ENCODE peak calls at places on chromosomes 3 and 15, in nine cellular contexts. One of them, this sample, is unnamed.
A peak's percentile ranks its signal among the peaks of the same experiment; 100 is the strongest.

GRCh38 chr3:131541288-131541687 is 38.5 kb upstream of the MRPL3 start:
- DNase-seq in aorta: no peak
- DNase-seq in CD4-positive, CD25-positive, alpha-beta regulatory T cell: no peak
- DNase-seq in tibial artery: no peak
- DNase-seq in IMR-90: no peak
- DNase-seq in ovary: no peak
- DNase-seq in A673: no peak
- DNase-seq in A549: no peak
- DNase-seq in K562: no peak
- DNase-seq in this sample: no peak

GRCh38 chr3:24299236-24299635 is 195.4 kb downstream of the THRB start:
- DNase-seq in aorta: no peak
- DNase-seq in CD4-positive, CD25-positive, alpha-beta regulatory T cell: no peak
- DNase-seq in tibial artery: no peak
- DNase-seq in IMR-90: no peak
- DNase-seq in ovary: no peak
- DNase-seq in A673: no peak
- DNase-seq in A549: no peak
- DNase-seq in K562: no peak
- DNase-seq in this sample: no peak

GRCh38 chr15:66014639-66015182 is 145.4 kb downstream of the RAB11A start:
- DNase-seq in aorta: no peak
- DNase-seq in CD4-positive, CD25-positive, alpha-beta regulatory T cell: no peak
- DNase-seq in tibial artery: no peak
- DNase-seq in IMR-90: no peak
- DNase-seq in ovary: no peak
- DNase-seq in A673: no peak
- DNase-seq in A549: no peak
- DNase-seq in K562: no peak
- DNase-seq in this sample: no peak

GRCh38 chr3:23461069-23461468 is 257.9 kb downstream of the UBE2E2 start:
- DNase-seq in aorta: no peak
- DNase-seq in CD4-positive, CD25-positive, alpha-beta regulatory T cell: no peak
- DNase-seq in tibial artery: no peak
- DNase-seq in IMR-90: peak; percentile 15
- DNase-seq in ovary: no peak
- DNase-seq in A673: no peak
- DNase-seq in A549: no peak
- DNase-seq in K562: no peak
- DNase-seq in this sample: no peak

GRCh38 chr3:133853063-133853924 is 42.4 kb downstream of the RAB6B start:
- DNase-seq in aorta: no peak
- DNase-seq in CD4-positive, CD25-positive, alpha-beta regulatory T cell: no peak
- DNase-seq in tibial artery: no peak
- DNase-seq in IMR-90: no peak
- DNase-seq in ovary: no peak
- DNase-seq in A673: no peak
- DNase-seq in A549: no peak
- DNase-seq in K562: no peak
- DNase-seq in this sample: no peak

GRCh38 chr3:126746395-126747177 is 42.5 kb downstream of the CHCHD6 start:
- DNase-seq in aorta: peak; percentile 79
- DNase-seq in CD4-positive, CD25-positive, alpha-beta regulatory T cell: no peak
- DNase-seq in tibial artery: no peak
- DNase-seq in IMR-90: peak; percentile 74
- DNase-seq in ovary: no peak
- DNase-seq in A673: no peak
- DNase-seq in A549: peak; percentile 21
- DNase-seq in K562: peak; percentile 34
- DNase-seq in this sample: peak; percentile 72

GRCh38 chr3:147390589-147391569 is 15.5 kb downstream of the ZIC4 start:
- DNase-seq in aorta: no peak
- DNase-seq in CD4-positive, CD25-positive, alpha-beta regulatory T cell: no peak
- DNase-seq in tibial artery: no peak
- DNase-seq in IMR-90: no peak
- DNase-seq in ovary: no peak
- DNase-seq in A673: no peak
- DNase-seq in A549: no peak
- DNase-seq in K562: no peak
- DNase-seq in this sample: no peak

GRCh38 chr15:25236143-25236860 is 202.5 kb downstream of the UBE3A start:
- DNase-seq in aorta: peak; percentile 42
- DNase-seq in CD4-positive, CD25-positive, alpha-beta regulatory T cell: no peak
- DNase-seq in tibial artery: no peak
- DNase-seq in IMR-90: no peak
- DNase-seq in ovary: no peak
- DNase-seq in A673: no peak
- DNase-seq in A549: no peak
- DNase-seq in K562: no peak
- DNase-seq in this sample: no peak

GRCh38 chr15:99481831-99482230 is 84.0 kb upstream of the MEF2A start:
- DNase-seq in aorta: no peak
- DNase-seq in CD4-positive, CD25-positive, alpha-beta regulatory T cell: no peak
- DNase-seq in tibial artery: no peak
- DNase-seq in IMR-90: no peak
- DNase-seq in ovary: no peak
- DNase-seq in A673: no peak
- DNase-seq in A549: no peak
- DNase-seq in K562: no peak
- DNase-seq in this sample: no peak

GRCh38 chr15:24878153-24878552 is 76.6 kb upstream of the SNRPN start:
- DNase-seq in aorta: peak; percentile 78
- DNase-seq in CD4-positive, CD25-positive, alpha-beta regulatory T cell: no peak
- DNase-seq in tibial artery: no peak
- DNase-seq in IMR-90: peak; percentile 61
- DNase-seq in ovary: peak; percentile 47
- DNase-seq in A673: no peak
- DNase-seq in A549: no peak
- DNase-seq in K562: no peak
- DNase-seq in this sample: peak; percentile 27

GRCh38 chr15:52247032-52247431 is 48.6 kb downstream of the MYO5C start:
- DNase-seq in aorta: no peak
- DNase-seq in CD4-positive, CD25-positive, alpha-beta regulatory T cell: no peak
- DNase-seq in tibial artery: no peak
- DNase-seq in IMR-90: peak; percentile 72
- DNase-seq in ovary: no peak
- DNase-seq in A673: no peak
- DNase-seq in A549: no peak
- DNase-seq in K562: no peak
- DNase-seq in this sample: no peak

GRCh38 chr15:78438595-78439285 is 724 bp downstream of the IREB2 start:
- DNase-seq in aorta: no peak
- DNase-seq in CD4-positive, CD25-positive, alpha-beta regulatory T cell: peak; percentile 8
- DNase-seq in tibial artery: no peak
- DNase-seq in IMR-90: no peak
- DNase-seq in ovary: no peak
- DNase-seq in A673: peak; percentile 44
- DNase-seq in A549: peak; percentile 43
- DNase-seq in K562: peak; percentile 48
- DNase-seq in this sample: peak; percentile 61

GRCh38 chr3:107068980-107069379 is 308.3 kb upstream of the CCDC54 start:
- DNase-seq in aorta: no peak
- DNase-seq in CD4-positive, CD25-positive, alpha-beta regulatory T cell: no peak
- DNase-seq in tibial artery: no peak
- DNase-seq in IMR-90: peak; percentile 83
- DNase-seq in ovary: no peak
- DNase-seq in A673: peak; percentile 94
- DNase-seq in A549: no peak
- DNase-seq in K562: no peak
- DNase-seq in this sample: no peak

GRCh38 chr15:83108266-83109219 is 1.1 kb downstream of the TM6SF1 start:
- DNase-seq in aorta: peak; percentile 77
- DNase-seq in CD4-positive, CD25-positive, alpha-beta regulatory T cell: no peak
- DNase-seq in tibial artery: peak; percentile 67
- DNase-seq in IMR-90: peak; percentile 52
- DNase-seq in ovary: no peak
- DNase-seq in A673: peak; percentile 58
- DNase-seq in A549: no peak
- DNase-seq in K562: no peak
- DNase-seq in this sample: no peak

GRCh38 chr3:13009132-13009945 is 63.9 kb downstream of the IQSEC1 start:
- DNase-seq in aorta: peak; percentile 88
- DNase-seq in CD4-positive, CD25-positive, alpha-beta regulatory T cell: peak; percentile 39
- DNase-seq in tibial artery: peak; percentile 72
- DNase-seq in IMR-90: no peak
- DNase-seq in ovary: no peak
- DNase-seq in A673: no peak
- DNase-seq in A549: no peak
- DNase-seq in K562: peak; percentile 36
- DNase-seq in this sample: no peak

GRCh38 chr3:65146149-65146548 is 458.3 kb upstream of the ADAMTS9 start:
- DNase-seq in aorta: no peak
- DNase-seq in CD4-positive, CD25-positive, alpha-beta regulatory T cell: no peak
- DNase-seq in tibial artery: no peak
- DNase-seq in IMR-90: no peak
- DNase-seq in ovary: no peak
- DNase-seq in A673: peak; percentile 0
- DNase-seq in A549: no peak
- DNase-seq in K562: no peak
- DNase-seq in this sample: no peak

GRCh38 chr15:31304736-31305365 is 21.8 kb upstream of the KLF13 start:
- DNase-seq in aorta: no peak
- DNase-seq in CD4-positive, CD25-positive, alpha-beta regulatory T cell: no peak
- DNase-seq in tibial artery: no peak
- DNase-seq in IMR-90: no peak
- DNase-seq in ovary: no peak
- DNase-seq in A673: no peak
- DNase-seq in A549: no peak
- DNase-seq in K562: no peak
- DNase-seq in this sample: no peak

DNA sequence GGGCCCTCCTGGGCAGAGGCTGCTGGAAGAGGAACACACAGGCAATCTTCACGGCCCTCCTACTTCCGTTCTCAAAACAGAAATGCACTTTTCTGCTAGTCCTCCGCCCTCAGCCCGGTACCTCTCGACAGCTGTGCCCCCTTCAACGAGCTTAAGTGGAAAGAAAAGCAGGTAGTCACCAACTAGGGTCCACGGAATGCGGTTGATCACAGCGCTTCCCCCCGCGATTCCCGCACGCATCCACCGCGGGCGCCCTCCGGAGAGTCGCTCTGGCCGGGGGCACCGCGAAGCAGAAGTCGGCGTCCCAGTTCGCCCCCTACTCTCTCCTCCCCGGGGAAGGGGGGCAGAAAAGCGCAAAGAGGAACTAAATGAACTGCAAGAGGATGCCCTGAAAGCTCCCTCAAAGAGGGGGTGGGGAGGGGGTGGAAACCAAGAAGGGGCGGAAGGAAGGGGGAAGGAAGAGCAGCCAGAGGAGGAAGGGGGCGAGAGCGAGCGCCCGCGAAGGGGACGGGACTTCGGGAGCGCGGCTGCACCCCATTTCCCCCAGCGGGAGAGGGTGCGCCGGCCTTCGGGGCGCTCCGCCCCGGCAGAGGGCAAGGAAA is 748 bp downstream of the ACAP2 start:
- DNase-seq in aorta: peak; percentile 80
- DNase-seq in CD4-positive, CD25-positive, alpha-beta regulatory T cell: peak; percentile 48
- DNase-seq in tibial artery: peak; percentile 37
- DNase-seq in IMR-90: peak; percentile 40
- DNase-seq in ovary: peak; percentile 50
- DNase-seq in A673: peak; percentile 77
- DNase-seq in A549: peak; percentile 14
- DNase-seq in K562: peak; percentile 62
- DNase-seq in this sample: peak; percentile 50
- H3K27ac ChIP-seq in aorta: peak overlapping the region; percentile 72
- H3K27ac ChIP-seq in CD4-positive, CD25-positive, alpha-beta regulatory T cell: peak overlapping the region; percentile 87
- H3K27ac ChIP-seq in tibial artery: peak overlapping the region; percentile 94
- H3K27ac ChIP-seq in IMR-90: peak overlapping the region; percentile 96
- H3K27ac ChIP-seq in ovary: peak overlapping the region; percentile 89
- H3K27ac ChIP-seq in A673: peak overlapping the region; percentile 92
- H3K27ac ChIP-seq in A549: peak overlapping the region; percentile 91
- H3K27ac ChIP-seq in K562: peak overlapping the region; percentile 89
- H3K27ac ChIP-seq in this sample: peak overlapping the region; percentile 83

GRCh38 chr15:48866141-48866563 is 11.8 kb upstream of the EID1 start:
- DNase-seq in aorta: no peak
- DNase-seq in CD4-positive, CD25-positive, alpha-beta regulatory T cell: no peak
- DNase-seq in tibial artery: no peak
- DNase-seq in IMR-90: peak; percentile 58
- DNase-seq in ovary: no peak
- DNase-seq in A673: peak; percentile 25
- DNase-seq in A549: no peak
- DNase-seq in K562: no peak
- DNase-seq in this sample: no peak
- H3K27ac ChIP-seq in aorta: no peak overlapping the region
- H3K27ac ChIP-seq in CD4-positive, CD25-positive, alpha-beta regulatory T cell: no peak overlapping the region
- H3K27ac ChIP-seq in tibial artery: no peak overlapping the region
- H3K27ac ChIP-seq in IMR-90: peak overlapping the region; percentile 96
- H3K27ac ChIP-seq in ovary: no peak overlapping the region
- H3K27ac ChIP-seq in A673: no peak overlapping the region
- H3K27ac ChIP-seq in A549: no peak overlapping the region
- H3K27ac ChIP-seq in K562: no peak overlapping the region
- H3K27ac ChIP-seq in this sample: no peak overlapping the region

GRCh38 chr15:53454535-53454842 is 305.0 kb downstream of the WDR72 start:
- DNase-seq in aorta: no peak
- DNase-seq in CD4-positive, CD25-positive, alpha-beta regulatory T cell: no peak
- DNase-seq in tibial artery: no peak
- DNase-seq in IMR-90: no peak
- DNase-seq in ovary: no peak
- DNase-seq in A673: no peak
- DNase-seq in A549: no peak
- DNase-seq in K562: no peak
- DNase-seq in this sample: no peak

GRCh38 chr15:53458736-53459135 is 300.7 kb downstream of the WDR72 start:
- DNase-seq in aorta: no peak
- DNase-seq in CD4-positive, CD25-positive, alpha-beta regulatory T cell: no peak
- DNase-seq in tibial artery: no peak
- DNase-seq in IMR-90: no peak
- DNase-seq in ovary: no peak
- DNase-seq in A673: no peak
- DNase-seq in A549: no peak
- DNase-seq in K562: no peak
- DNase-seq in this sample: no peak

GRCh38 chr15:53453253-53454105 is 306.0 kb downstream of the WDR72 start:
- DNase-seq in aorta: no peak
- DNase-seq in CD4-positive, CD25-positive, alpha-beta regulatory T cell: no peak
- DNase-seq in tibial artery: no peak
- DNase-seq in IMR-90: no peak
- DNase-seq in ovary: no peak
- DNase-seq in A673: no peak
- DNase-seq in A549: no peak
- DNase-seq in K562: no peak
- DNase-seq in this sample: no peak

GRCh38 chr15:53457479-53457878 is 302.0 kb downstream of the WDR72 start:
- DNase-seq in aorta: no peak
- DNase-seq in CD4-positive, CD25-positive, alpha-beta regulatory T cell: no peak
- DNase-seq in tibial artery: no peak
- DNase-seq in IMR-90: no peak
- DNase-seq in ovary: no peak
- DNase-seq in A673: no peak
- DNase-seq in A549: no peak
- DNase-seq in K562: no peak
- DNase-seq in this sample: no peak

GRCh38 chr15:53454843-53455721 is 304.4 kb downstream of the WDR72 start:
- DNase-seq in aorta: no peak
- DNase-seq in CD4-positive, CD25-positive, alpha-beta regulatory T cell: no peak
- DNase-seq in tibial artery: no peak
- DNase-seq in IMR-90: no peak
- DNase-seq in ovary: no peak
- DNase-seq in A673: no peak
- DNase-seq in A549: peak; percentile 29
- DNase-seq in K562: no peak
- DNase-seq in this sample: no peak
- H3K27ac ChIP-seq in aorta: no peak overlapping the region
- H3K27ac ChIP-seq in CD4-positive, CD25-positive, alpha-beta regulatory T cell: no peak overlapping the region
- H3K27ac ChIP-seq in tibial artery: no peak overlapping the region
- H3K27ac ChIP-seq in IMR-90: no peak overlapping the region
- H3K27ac ChIP-seq in ovary: no peak overlapping the region
- H3K27ac ChIP-seq in A673: no peak overlapping the region
- H3K27ac ChIP-seq in A549: peak overlapping the region; percentile 75
- H3K27ac ChIP-seq in K562: no peak overlapping the region
- H3K27ac ChIP-seq in this sample: no peak overlapping the region

GRCh38 chr3:142448424-142448823 is 587 bp upstream of the XRN1 start:
- DNase-seq in aorta: no peak
- DNase-seq in CD4-positive, CD25-positive, alpha-beta regulatory T cell: no peak
- DNase-seq in tibial artery: no peak
- DNase-seq in IMR-90: peak; percentile 11
- DNase-seq in ovary: no peak
- DNase-seq in A673: no peak
- DNase-seq in A549: no peak
- DNase-seq in K562: peak; percentile 30
- DNase-seq in this sample: no peak
- H3K27ac ChIP-seq in aorta: no peak overlapping the region
- H3K27ac ChIP-seq in CD4-positive, CD25-positive, alpha-beta regulatory T cell: peak overlapping the region; percentile 98
- H3K27ac ChIP-seq in tibial artery: peak overlapping the region; percentile 97
- H3K27ac ChIP-seq in IMR-90: peak overlapping the region; percentile 86
- H3K27ac ChIP-seq in ovary: peak overlapping the region; percentile 93
- H3K27ac ChIP-seq in A673: peak overlapping the region; percentile 96
- H3K27ac ChIP-seq in A549: peak overlapping the region; percentile 79
- H3K27ac ChIP-seq in K562: peak overlapping the region; percentile 97
- H3K27ac ChIP-seq in this sample: peak overlapping the region; percentile 99

This sample was measured in cardiac muscle cell.